ENCODE peak calls at places on chromosome 11, in four cellular contexts. G is activated CD4-positive, alpha-beta T cell treated with anti-CD3 and anti-CD28 coated beads, Interleukin-2, amount 10 ng/mL, durations not matched to agents 7 days and 5 days; N is fibroblast of mammary gland; P is C1 segment of cervical spinal cord. A is an unnamed sample.

GRCh38 chr11:131762346-131763110 is 392.1 kb downstream of the NTM start:
- DNase-seq in G (no peak), N (no peak), P (peak), A (peak)

GRCh38 chr11:14713518-14714244 is 70.1 kb downstream of the PDE3B start:
- DNase-seq in G (peak), N (no peak), P (no peak), A (no peak)

GRCh38 chr11:76903325-76903724 is 42.6 kb downstream of the ACER3 start:
- DNase-seq in G (no peak), N (no peak), P (no peak), A (no peak)

GRCh38 chr11:128135451-128135850 is 451.9 kb downstream of the ETS1 start:
- DNase-seq in G (no peak), N (no peak), P (no peak), A (no peak)

GRCh38 chr11:1453611-1454386 is 32.8 kb downstream of the MOB2 start:
- DNase-seq in G (peak), N (no peak), P (no peak), A (no peak)

GRCh38 chr11:14356342-14356741 is 2.6 kb downstream of the RRAS2 start:
- DNase-seq in G (no peak), N (no peak), P (no peak), A (no peak)

GRCh38 chr11:117440258-117440657 is 112.6 kb downstream of the CEP164 start:
- DNase-seq in G (no peak), N (no peak), P (no peak), A (no peak)

GRCh38 chr11:125345706-125346561 is 150.1 kb downstream of the FEZ1 start:
- DNase-seq in G (peak), N (peak), P (peak), A (peak)

GRCh38 chr11:87445002-87445401 is 407.3 kb downstream of the TMEM135 start:
- DNase-seq in G (no peak), N (peak), P (no peak), A (no peak)

A was measured in substantia nigra.